ENCODE peak calls at places on chromosomes 12 and 14, in seven cellular contexts. One of them, this sample, is unnamed.

GRCh38 chr12:98373019-98373554 is 142.3 kb upstream of the TMPO start:
- DNase-seq in dermis blood vessel endothelial cell: peak; percentile 72
- DNase-seq in hypothalamus: no peak
- DNase-seq in activated T-helper 1 cell treated with anti-CD3 and anti-CD28 coated beads, Interleukin-12 subunit alpha, Interleukin-12 subunit beta, Interleukin-2, Interleukin-4 antibody, amounts not matched to agents 30 ng/mL and 10 ng/mL and 1 ng/mL, durations not matched to agents 14 hours and 24 hours and 36 hours: no peak
- DNase-seq in colonic mucosa: no peak
- DNase-seq in activated CD4-positive, alpha-beta T cell treated with anti-CD3 and anti-CD28 coated beads for 1 hour: no peak
- DNase-seq in small intestine: peak; percentile 60
- DNase-seq in this sample: no peak

GRCh38 chr12:39095636-39096330 is 190.4 kb upstream of the CPNE8 start:
- DNase-seq in hypothalamus: no peak
- DNase-seq in colonic mucosa: no peak
- DNase-seq in activated T-helper 1 cell treated with anti-CD3 and anti-CD28 coated beads, Interleukin-12 subunit alpha, Interleukin-12 subunit beta, Interleukin-2, Interleukin-4 antibody, amounts not matched to agents 30 ng/mL and 10 ng/mL and 1 ng/mL, durations not matched to agents 14 hours and 24 hours and 36 hours: no peak
- DNase-seq in small intestine: no peak
- DNase-seq in dermis blood vessel endothelial cell: no peak
- DNase-seq in activated CD4-positive, alpha-beta T cell treated with anti-CD3 and anti-CD28 coated beads for 1 hour: no peak
- DNase-seq in this sample: no peak

GRCh38 chr12:19223018-19223417 is 93.5 kb downstream of the PLEKHA5 start:
- DNase-seq in activated T-helper 1 cell treated with anti-CD3 and anti-CD28 coated beads, Interleukin-12 subunit alpha, Interleukin-12 subunit beta, Interleukin-2, Interleukin-4 antibody, amounts not matched to agents 30 ng/mL and 10 ng/mL and 1 ng/mL, durations not matched to agents 14 hours and 24 hours and 36 hours: no peak
- DNase-seq in activated CD4-positive, alpha-beta T cell treated with anti-CD3 and anti-CD28 coated beads for 1 hour: no peak
- DNase-seq in hypothalamus: no peak
- DNase-seq in colonic mucosa: no peak
- DNase-seq in small intestine: peak; percentile 13
- DNase-seq in dermis blood vessel endothelial cell: peak; percentile 42
- DNase-seq in this sample: no peak

GRCh38 chr14:53532871-53533270 is 379.7 kb upstream of the DDHD1 start:
- DNase-seq in activated CD4-positive, alpha-beta T cell treated with anti-CD3 and anti-CD28 coated beads for 1 hour: no peak
- DNase-seq in dermis blood vessel endothelial cell: no peak
- DNase-seq in activated T-helper 1 cell treated with anti-CD3 and anti-CD28 coated beads, Interleukin-12 subunit alpha, Interleukin-12 subunit beta, Interleukin-2, Interleukin-4 antibody, amounts not matched to agents 30 ng/mL and 10 ng/mL and 1 ng/mL, durations not matched to agents 14 hours and 24 hours and 36 hours: no peak
- DNase-seq in small intestine: no peak
- DNase-seq in hypothalamus: no peak
- DNase-seq in colonic mucosa: no peak
- DNase-seq in this sample: no peak

GRCh38 chr12:81297606-81298005 is 219.7 kb downstream of the ACSS3 start:
- DNase-seq in dermis blood vessel endothelial cell: no peak
- DNase-seq in small intestine: no peak
- DNase-seq in activated CD4-positive, alpha-beta T cell treated with anti-CD3 and anti-CD28 coated beads for 1 hour: no peak
- DNase-seq in activated T-helper 1 cell treated with anti-CD3 and anti-CD28 coated beads, Interleukin-12 subunit alpha, Interleukin-12 subunit beta, Interleukin-2, Interleukin-4 antibody, amounts not matched to agents 30 ng/mL and 10 ng/mL and 1 ng/mL, durations not matched to agents 14 hours and 24 hours and 36 hours: no peak
- DNase-seq in hypothalamus: no peak
- DNase-seq in colonic mucosa: no peak
- DNase-seq in this sample: no peak

GRCh38 chr12:59834659-59835474 is 239.0 kb downstream of the SLC16A7 start:
- DNase-seq in small intestine: no peak
- DNase-seq in colonic mucosa: no peak
- DNase-seq in hypothalamus: no peak
- DNase-seq in activated CD4-positive, alpha-beta T cell treated with anti-CD3 and anti-CD28 coated beads for 1 hour: no peak
- DNase-seq in dermis blood vessel endothelial cell: peak; percentile 21
- DNase-seq in activated T-helper 1 cell treated with anti-CD3 and anti-CD28 coated beads, Interleukin-12 subunit alpha, Interleukin-12 subunit beta, Interleukin-2, Interleukin-4 antibody, amounts not matched to agents 30 ng/mL and 10 ng/mL and 1 ng/mL, durations not matched to agents 14 hours and 24 hours and 36 hours: no peak
- DNase-seq in this sample: no peak

GRCh38 chr12:16165506-16165905 is 112.0 kb downstream of the SLC15A5 start:
- DNase-seq in colonic mucosa: peak; percentile 45
- DNase-seq in dermis blood vessel endothelial cell: peak; percentile 63
- DNase-seq in activated CD4-positive, alpha-beta T cell treated with anti-CD3 and anti-CD28 coated beads for 1 hour: no peak
- DNase-seq in small intestine: peak; percentile 50
- DNase-seq in activated T-helper 1 cell treated with anti-CD3 and anti-CD28 coated beads, Interleukin-12 subunit alpha, Interleukin-12 subunit beta, Interleukin-2, Interleukin-4 antibody, amounts not matched to agents 30 ng/mL and 10 ng/mL and 1 ng/mL, durations not matched to agents 14 hours and 24 hours and 36 hours: no peak
- DNase-seq in hypothalamus: no peak
- DNase-seq in this sample: peak; percentile 45

GRCh38 chr12:103399986-103400385 is 95.8 kb downstream of the C12orf42 start:
- DNase-seq in colonic mucosa: no peak
- DNase-seq in small intestine: no peak
- DNase-seq in activated CD4-positive, alpha-beta T cell treated with anti-CD3 and anti-CD28 coated beads for 1 hour: no peak
- DNase-seq in activated T-helper 1 cell treated with anti-CD3 and anti-CD28 coated beads, Interleukin-12 subunit alpha, Interleukin-12 subunit beta, Interleukin-2, Interleukin-4 antibody, amounts not matched to agents 30 ng/mL and 10 ng/mL and 1 ng/mL, durations not matched to agents 14 hours and 24 hours and 36 hours: no peak
- DNase-seq in hypothalamus: no peak
- DNase-seq in dermis blood vessel endothelial cell: no peak
- DNase-seq in this sample: no peak

GRCh38 chr14:63204407-63205280 is at the start of gene RHOJ:
- DNase-seq in small intestine: no peak
- DNase-seq in hypothalamus: peak; percentile 4
- DNase-seq in colonic mucosa: no peak
- DNase-seq in activated T-helper 1 cell treated with anti-CD3 and anti-CD28 coated beads, Interleukin-12 subunit alpha, Interleukin-12 subunit beta, Interleukin-2, Interleukin-4 antibody, amounts not matched to agents 30 ng/mL and 10 ng/mL and 1 ng/mL, durations not matched to agents 14 hours and 24 hours and 36 hours: no peak
- DNase-seq in activated CD4-positive, alpha-beta T cell treated with anti-CD3 and anti-CD28 coated beads for 1 hour: no peak
- DNase-seq in dermis blood vessel endothelial cell: peak; percentile 53
- DNase-seq in this sample: no peak

GRCh38 chr14:103905861-103906456 is 22.3 kb upstream of the TDRD9 start:
- DNase-seq in hypothalamus: no peak
- DNase-seq in activated CD4-positive, alpha-beta T cell treated with anti-CD3 and anti-CD28 coated beads for 1 hour: no peak
- DNase-seq in colonic mucosa: no peak
- DNase-seq in dermis blood vessel endothelial cell: peak; percentile 47
- DNase-seq in activated T-helper 1 cell treated with anti-CD3 and anti-CD28 coated beads, Interleukin-12 subunit alpha, Interleukin-12 subunit beta, Interleukin-2, Interleukin-4 antibody, amounts not matched to agents 30 ng/mL and 10 ng/mL and 1 ng/mL, durations not matched to agents 14 hours and 24 hours and 36 hours: no peak
- DNase-seq in small intestine: no peak
- DNase-seq in this sample: no peak

GRCh38 chr14:43755707-43756106 is 751.4 kb downstream of the FSCB start:
- DNase-seq in activated T-helper 1 cell treated with anti-CD3 and anti-CD28 coated beads, Interleukin-12 subunit alpha, Interleukin-12 subunit beta, Interleukin-2, Interleukin-4 antibody, amounts not matched to agents 30 ng/mL and 10 ng/mL and 1 ng/mL, durations not matched to agents 14 hours and 24 hours and 36 hours: no peak
- DNase-seq in hypothalamus: no peak
- DNase-seq in colonic mucosa: no peak
- DNase-seq in small intestine: no peak
- DNase-seq in dermis blood vessel endothelial cell: no peak
- DNase-seq in activated CD4-positive, alpha-beta T cell treated with anti-CD3 and anti-CD28 coated beads for 1 hour: no peak
- DNase-seq in this sample: no peak

GRCh38 chr12:109153711-109154434 is 37.5 kb downstream of the ACACB start:
- DNase-seq in dermis blood vessel endothelial cell: no peak
- DNase-seq in activated CD4-positive, alpha-beta T cell treated with anti-CD3 and anti-CD28 coated beads for 1 hour: no peak
- DNase-seq in small intestine: peak; percentile 33
- DNase-seq in colonic mucosa: peak; percentile 29
- DNase-seq in hypothalamus: no peak
- DNase-seq in activated T-helper 1 cell treated with anti-CD3 and anti-CD28 coated beads, Interleukin-12 subunit alpha, Interleukin-12 subunit beta, Interleukin-2, Interleukin-4 antibody, amounts not matched to agents 30 ng/mL and 10 ng/mL and 1 ng/mL, durations not matched to agents 14 hours and 24 hours and 36 hours: no peak
- DNase-seq in this sample: no peak

GRCh38 chr12:54352022-54352531 is 12.2 kb downstream of the GPR84 start:
- DNase-seq in activated CD4-positive, alpha-beta T cell treated with anti-CD3 and anti-CD28 coated beads for 1 hour: no peak
- DNase-seq in dermis blood vessel endothelial cell: no peak
- DNase-seq in colonic mucosa: no peak
- DNase-seq in hypothalamus: no peak
- DNase-seq in activated T-helper 1 cell treated with anti-CD3 and anti-CD28 coated beads, Interleukin-12 subunit alpha, Interleukin-12 subunit beta, Interleukin-2, Interleukin-4 antibody, amounts not matched to agents 30 ng/mL and 10 ng/mL and 1 ng/mL, durations not matched to agents 14 hours and 24 hours and 36 hours: no peak
- DNase-seq in small intestine: no peak
- DNase-seq in this sample: peak; percentile 59

GRCh38 chr12:6334940-6335450 is 6.9 kb downstream of the TNFRSF1A start:
- DNase-seq in small intestine: peak; percentile 56
- DNase-seq in colonic mucosa: peak; percentile 66
- DNase-seq in activated T-helper 1 cell treated with anti-CD3 and anti-CD28 coated beads, Interleukin-12 subunit alpha, Interleukin-12 subunit beta, Interleukin-2, Interleukin-4 antibody, amounts not matched to agents 30 ng/mL and 10 ng/mL and 1 ng/mL, durations not matched to agents 14 hours and 24 hours and 36 hours: no peak
- DNase-seq in hypothalamus: no peak
- DNase-seq in dermis blood vessel endothelial cell: no peak
- DNase-seq in activated CD4-positive, alpha-beta T cell treated with anti-CD3 and anti-CD28 coated beads for 1 hour: no peak
- DNase-seq in this sample: no peak

GRCh38 chr12:109967383-109968031 is 28.7 kb downstream of the GIT2 start:
- DNase-seq in activated CD4-positive, alpha-beta T cell treated with anti-CD3 and anti-CD28 coated beads for 1 hour: no peak
- DNase-seq in hypothalamus: no peak
- DNase-seq in dermis blood vessel endothelial cell: no peak
- DNase-seq in small intestine: peak; percentile 80
- DNase-seq in colonic mucosa: no peak
- DNase-seq in activated T-helper 1 cell treated with anti-CD3 and anti-CD28 coated beads, Interleukin-12 subunit alpha, Interleukin-12 subunit beta, Interleukin-2, Interleukin-4 antibody, amounts not matched to agents 30 ng/mL and 10 ng/mL and 1 ng/mL, durations not matched to agents 14 hours and 24 hours and 36 hours: no peak
- DNase-seq in this sample: no peak

GRCh38 chr14:96252323-96253052 is 3.5 kb upstream of the BDKRB1 start:
- DNase-seq in dermis blood vessel endothelial cell: no peak
- DNase-seq in activated CD4-positive, alpha-beta T cell treated with anti-CD3 and anti-CD28 coated beads for 1 hour: no peak
- DNase-seq in activated T-helper 1 cell treated with anti-CD3 and anti-CD28 coated beads, Interleukin-12 subunit alpha, Interleukin-12 subunit beta, Interleukin-2, Interleukin-4 antibody, amounts not matched to agents 30 ng/mL and 10 ng/mL and 1 ng/mL, durations not matched to agents 14 hours and 24 hours and 36 hours: no peak
- DNase-seq in colonic mucosa: no peak
- DNase-seq in small intestine: no peak
- DNase-seq in hypothalamus: no peak
- DNase-seq in this sample: no peak

GRCh38 chr14:53151867-53152626 is 1.1 kb downstream of the DDHD1 start:
- DNase-seq in hypothalamus: peak; percentile 44
- DNase-seq in colonic mucosa: peak; percentile 59
- DNase-seq in activated CD4-positive, alpha-beta T cell treated with anti-CD3 and anti-CD28 coated beads for 1 hour: peak; percentile 50
- DNase-seq in dermis blood vessel endothelial cell: peak; percentile 49
- DNase-seq in small intestine: peak; percentile 43
- DNase-seq in activated T-helper 1 cell treated with anti-CD3 and anti-CD28 coated beads, Interleukin-12 subunit alpha, Interleukin-12 subunit beta, Interleukin-2, Interleukin-4 antibody, amounts not matched to agents 30 ng/mL and 10 ng/mL and 1 ng/mL, durations not matched to agents 14 hours and 24 hours and 36 hours: peak; percentile 72
- DNase-seq in this sample: peak; percentile 66

GRCh38 chr14:24806061-24806678 is 172.2 kb upstream of the GZMB start:
- DNase-seq in hypothalamus: no peak
- DNase-seq in colonic mucosa: peak; percentile 91
- DNase-seq in dermis blood vessel endothelial cell: peak; percentile 49
- DNase-seq in activated CD4-positive, alpha-beta T cell treated with anti-CD3 and anti-CD28 coated beads for 1 hour: no peak
- DNase-seq in small intestine: peak; percentile 82
- DNase-seq in activated T-helper 1 cell treated with anti-CD3 and anti-CD28 coated beads, Interleukin-12 subunit alpha, Interleukin-12 subunit beta, Interleukin-2, Interleukin-4 antibody, amounts not matched to agents 30 ng/mL and 10 ng/mL and 1 ng/mL, durations not matched to agents 14 hours and 24 hours and 36 hours: peak; percentile 5
- DNase-seq in this sample: peak; percentile 74

GRCh38 chr12:61220337-61220736 is 1039.9 kb upstream of the USP15 start:
- DNase-seq in colonic mucosa: no peak
- DNase-seq in activated CD4-positive, alpha-beta T cell treated with anti-CD3 and anti-CD28 coated beads for 1 hour: no peak
- DNase-seq in hypothalamus: no peak
- DNase-seq in dermis blood vessel endothelial cell: no peak
- DNase-seq in small intestine: no peak
- DNase-seq in activated T-helper 1 cell treated with anti-CD3 and anti-CD28 coated beads, Interleukin-12 subunit alpha, Interleukin-12 subunit beta, Interleukin-2, Interleukin-4 antibody, amounts not matched to agents 30 ng/mL and 10 ng/mL and 1 ng/mL, durations not matched to agents 14 hours and 24 hours and 36 hours: no peak
- DNase-seq in this sample: no peak

GRCh38 chr14:84785997-84786396 is 743.9 kb upstream of the FLRT2 start:
- DNase-seq in small intestine: no peak
- DNase-seq in activated CD4-positive, alpha-beta T cell treated with anti-CD3 and anti-CD28 coated beads for 1 hour: no peak
- DNase-seq in activated T-helper 1 cell treated with anti-CD3 and anti-CD28 coated beads, Interleukin-12 subunit alpha, Interleukin-12 subunit beta, Interleukin-2, Interleukin-4 antibody, amounts not matched to agents 30 ng/mL and 10 ng/mL and 1 ng/mL, durations not matched to agents 14 hours and 24 hours and 36 hours: no peak
- DNase-seq in colonic mucosa: no peak
- DNase-seq in dermis blood vessel endothelial cell: no peak
- DNase-seq in hypothalamus: no peak
- DNase-seq in this sample: no peak

GRCh38 chr12:1605129-1606020 is 11.0 kb upstream of the FBXL14 start:
- DNase-seq in small intestine: peak; percentile 89
- DNase-seq in activated CD4-positive, alpha-beta T cell treated with anti-CD3 and anti-CD28 coated beads for 1 hour: peak; percentile 41
- DNase-seq in colonic mucosa: peak; percentile 89
- DNase-seq in dermis blood vessel endothelial cell: peak; percentile 89
- DNase-seq in activated T-helper 1 cell treated with anti-CD3 and anti-CD28 coated beads, Interleukin-12 subunit alpha, Interleukin-12 subunit beta, Interleukin-2, Interleukin-4 antibody, amounts not matched to agents 30 ng/mL and 10 ng/mL and 1 ng/mL, durations not matched to agents 14 hours and 24 hours and 36 hours: peak; percentile 48
- DNase-seq in hypothalamus: peak; percentile 45
- DNase-seq in this sample: peak; percentile 86

GRCh38 chr14:48075487-48075886 is 400.1 kb upstream of the MDGA2 start:
- DNase-seq in dermis blood vessel endothelial cell: no peak
- DNase-seq in hypothalamus: no peak
- DNase-seq in activated CD4-positive, alpha-beta T cell treated with anti-CD3 and anti-CD28 coated beads for 1 hour: no peak
- DNase-seq in small intestine: no peak
- DNase-seq in colonic mucosa: no peak
- DNase-seq in activated T-helper 1 cell treated with anti-CD3 and anti-CD28 coated beads, Interleukin-12 subunit alpha, Interleukin-12 subunit beta, Interleukin-2, Interleukin-4 antibody, amounts not matched to agents 30 ng/mL and 10 ng/mL and 1 ng/mL, durations not matched to agents 14 hours and 24 hours and 36 hours: no peak
- DNase-seq in this sample: no peak

GRCh38 chr12:116093915-116094314 is 183.6 kb downstream of the MED13L start:
- DNase-seq in hypothalamus: no peak
- DNase-seq in activated CD4-positive, alpha-beta T cell treated with anti-CD3 and anti-CD28 coated beads for 1 hour: no peak
- DNase-seq in activated T-helper 1 cell treated with anti-CD3 and anti-CD28 coated beads, Interleukin-12 subunit alpha, Interleukin-12 subunit beta, Interleukin-2, Interleukin-4 antibody, amounts not matched to agents 30 ng/mL and 10 ng/mL and 1 ng/mL, durations not matched to agents 14 hours and 24 hours and 36 hours: no peak
- DNase-seq in dermis blood vessel endothelial cell: no peak
- DNase-seq in small intestine: no peak
- DNase-seq in colonic mucosa: no peak
- DNase-seq in this sample: no peak

GRCh38 chr12:101667591-101667990 is 29.8 kb upstream of the CHPT1 start:
- DNase-seq in dermis blood vessel endothelial cell: no peak
- DNase-seq in activated CD4-positive, alpha-beta T cell treated with anti-CD3 and anti-CD28 coated beads for 1 hour: no peak
- DNase-seq in activated T-helper 1 cell treated with anti-CD3 and anti-CD28 coated beads, Interleukin-12 subunit alpha, Interleukin-12 subunit beta, Interleukin-2, Interleukin-4 antibody, amounts not matched to agents 30 ng/mL and 10 ng/mL and 1 ng/mL, durations not matched to agents 14 hours and 24 hours and 36 hours: no peak
- DNase-seq in colonic mucosa: no peak
- DNase-seq in small intestine: peak; percentile 19
- DNase-seq in hypothalamus: no peak
- DNase-seq in this sample: no peak

GRCh38 chr14:61636291-61636690 is 59.0 kb upstream of the HIF1A start:
- DNase-seq in hypothalamus: no peak
- DNase-seq in activated T-helper 1 cell treated with anti-CD3 and anti-CD28 coated beads, Interleukin-12 subunit alpha, Interleukin-12 subunit beta, Interleukin-2, Interleukin-4 antibody, amounts not matched to agents 30 ng/mL and 10 ng/mL and 1 ng/mL, durations not matched to agents 14 hours and 24 hours and 36 hours: no peak
- DNase-seq in dermis blood vessel endothelial cell: no peak
- DNase-seq in colonic mucosa: no peak
- DNase-seq in activated CD4-positive, alpha-beta T cell treated with anti-CD3 and anti-CD28 coated beads for 1 hour: no peak
- DNase-seq in small intestine: no peak
- DNase-seq in this sample: no peak

GRCh38 chr12:70920251-70920851 is at the start of gene PTPRR:
- DNase-seq in hypothalamus: no peak
- DNase-seq in small intestine: no peak
- DNase-seq in activated CD4-positive, alpha-beta T cell treated with anti-CD3 and anti-CD28 coated beads for 1 hour: no peak
- DNase-seq in dermis blood vessel endothelial cell: no peak
- DNase-seq in colonic mucosa: no peak
- DNase-seq in activated T-helper 1 cell treated with anti-CD3 and anti-CD28 coated beads, Interleukin-12 subunit alpha, Interleukin-12 subunit beta, Interleukin-2, Interleukin-4 antibody, amounts not matched to agents 30 ng/mL and 10 ng/mL and 1 ng/mL, durations not matched to agents 14 hours and 24 hours and 36 hours: no peak
- DNase-seq in this sample: no peak

GRCh38 chr14:102500190-102500661 is 9.3 kb downstream of the ANKRD9 start:
- DNase-seq in dermis blood vessel endothelial cell: peak; percentile 86
- DNase-seq in activated T-helper 1 cell treated with anti-CD3 and anti-CD28 coated beads, Interleukin-12 subunit alpha, Interleukin-12 subunit beta, Interleukin-2, Interleukin-4 antibody, amounts not matched to agents 30 ng/mL and 10 ng/mL and 1 ng/mL, durations not matched to agents 14 hours and 24 hours and 36 hours: no peak
- DNase-seq in hypothalamus: no peak
- DNase-seq in activated CD4-positive, alpha-beta T cell treated with anti-CD3 and anti-CD28 coated beads for 1 hour: no peak
- DNase-seq in colonic mucosa: no peak
- DNase-seq in small intestine: no peak
- DNase-seq in this sample: no peak

GRCh38 chr12:13179159-13180074 is 17.1 kb upstream of the EMP1 start:
- DNase-seq in small intestine: peak; percentile 85
- DNase-seq in colonic mucosa: peak; percentile 55
- DNase-seq in activated T-helper 1 cell treated with anti-CD3 and anti-CD28 coated beads, Interleukin-12 subunit alpha, Interleukin-12 subunit beta, Interleukin-2, Interleukin-4 antibody, amounts not matched to agents 30 ng/mL and 10 ng/mL and 1 ng/mL, durations not matched to agents 14 hours and 24 hours and 36 hours: peak; percentile 41
- DNase-seq in dermis blood vessel endothelial cell: peak; percentile 56
- DNase-seq in activated CD4-positive, alpha-beta T cell treated with anti-CD3 and anti-CD28 coated beads for 1 hour: peak; percentile 38
- DNase-seq in hypothalamus: no peak
- DNase-seq in this sample: peak; percentile 74

GRCh38 chr14:95340201-95340697 is 20.5 kb upstream of the CLMN start:
- DNase-seq in dermis blood vessel endothelial cell: peak; percentile 39
- DNase-seq in colonic mucosa: peak; percentile 95
- DNase-seq in small intestine: peak; percentile 99
- DNase-seq in hypothalamus: no peak
- DNase-seq in activated CD4-positive, alpha-beta T cell treated with anti-CD3 and anti-CD28 coated beads for 1 hour: no peak
- DNase-seq in activated T-helper 1 cell treated with anti-CD3 and anti-CD28 coated beads, Interleukin-12 subunit alpha, Interleukin-12 subunit beta, Interleukin-2, Interleukin-4 antibody, amounts not matched to agents 30 ng/mL and 10 ng/mL and 1 ng/mL, durations not matched to agents 14 hours and 24 hours and 36 hours: no peak
- DNase-seq in this sample: peak; percentile 82

GRCh38 chr14:85221832-85222231 is 308.1 kb upstream of the FLRT2 start:
- DNase-seq in small intestine: no peak
- DNase-seq in activated CD4-positive, alpha-beta T cell treated with anti-CD3 and anti-CD28 coated beads for 1 hour: no peak
- DNase-seq in dermis blood vessel endothelial cell: no peak
- DNase-seq in activated T-helper 1 cell treated with anti-CD3 and anti-CD28 coated beads, Interleukin-12 subunit alpha, Interleukin-12 subunit beta, Interleukin-2, Interleukin-4 antibody, amounts not matched to agents 30 ng/mL and 10 ng/mL and 1 ng/mL, durations not matched to agents 14 hours and 24 hours and 36 hours: no peak
- DNase-seq in hypothalamus: no peak
- DNase-seq in colonic mucosa: no peak
- DNase-seq in this sample: no peak

GRCh38 chr12:32891956-32892355 is 4.6 kb downstream of the PKP2 start:
- DNase-seq in colonic mucosa: no peak
- DNase-seq in activated CD4-positive, alpha-beta T cell treated with anti-CD3 and anti-CD28 coated beads for 1 hour: no peak
- DNase-seq in hypothalamus: no peak
- DNase-seq in small intestine: no peak
- DNase-seq in activated T-helper 1 cell treated with anti-CD3 and anti-CD28 coated beads, Interleukin-12 subunit alpha, Interleukin-12 subunit beta, Interleukin-2, Interleukin-4 antibody, amounts not matched to agents 30 ng/mL and 10 ng/mL and 1 ng/mL, durations not matched to agents 14 hours and 24 hours and 36 hours: no peak
- DNase-seq in dermis blood vessel endothelial cell: peak; percentile 43
- DNase-seq in this sample: no peak

GRCh38 chr12:82896286-82896685 is 209.6 kb downstream of the TMTC2 start:
- DNase-seq in dermis blood vessel endothelial cell: no peak
- DNase-seq in activated CD4-positive, alpha-beta T cell treated with anti-CD3 and anti-CD28 coated beads for 1 hour: no peak
- DNase-seq in colonic mucosa: no peak
- DNase-seq in activated T-helper 1 cell treated with anti-CD3 and anti-CD28 coated beads, Interleukin-12 subunit alpha, Interleukin-12 subunit beta, Interleukin-2, Interleukin-4 antibody, amounts not matched to agents 30 ng/mL and 10 ng/mL and 1 ng/mL, durations not matched to agents 14 hours and 24 hours and 36 hours: no peak
- DNase-seq in small intestine: peak; percentile 86
- DNase-seq in hypothalamus: no peak
- DNase-seq in this sample: no peak

GRCh38 chr12:116821291-116821690 is 60.0 kb downstream of the HRK start:
- DNase-seq in hypothalamus: no peak
- DNase-seq in activated CD4-positive, alpha-beta T cell treated with anti-CD3 and anti-CD28 coated beads for 1 hour: no peak
- DNase-seq in colonic mucosa: no peak
- DNase-seq in activated T-helper 1 cell treated with anti-CD3 and anti-CD28 coated beads, Interleukin-12 subunit alpha, Interleukin-12 subunit beta, Interleukin-2, Interleukin-4 antibody, amounts not matched to agents 30 ng/mL and 10 ng/mL and 1 ng/mL, durations not matched to agents 14 hours and 24 hours and 36 hours: no peak
- DNase-seq in small intestine: no peak
- DNase-seq in dermis blood vessel endothelial cell: no peak
- DNase-seq in this sample: no peak

GRCh38 chr12:4148418-4149056 is 125.0 kb upstream of the CCND2 start:
- DNase-seq in small intestine: peak; percentile 84
- DNase-seq in dermis blood vessel endothelial cell: no peak
- DNase-seq in activated CD4-positive, alpha-beta T cell treated with anti-CD3 and anti-CD28 coated beads for 1 hour: no peak
- DNase-seq in activated T-helper 1 cell treated with anti-CD3 and anti-CD28 coated beads, Interleukin-12 subunit alpha, Interleukin-12 subunit beta, Interleukin-2, Interleukin-4 antibody, amounts not matched to agents 30 ng/mL and 10 ng/mL and 1 ng/mL, durations not matched to agents 14 hours and 24 hours and 36 hours: no peak
- DNase-seq in hypothalamus: no peak
- DNase-seq in colonic mucosa: peak; percentile 67
- DNase-seq in this sample: no peak

GRCh38 chr12:100166232-100166631 is 23.6 kb upstream of the BLTP3B start:
- DNase-seq in activated T-helper 1 cell treated with anti-CD3 and anti-CD28 coated beads, Interleukin-12 subunit alpha, Interleukin-12 subunit beta, Interleukin-2, Interleukin-4 antibody, amounts not matched to agents 30 ng/mL and 10 ng/mL and 1 ng/mL, durations not matched to agents 14 hours and 24 hours and 36 hours: no peak
- DNase-seq in activated CD4-positive, alpha-beta T cell treated with anti-CD3 and anti-CD28 coated beads for 1 hour: no peak
- DNase-seq in hypothalamus: no peak
- DNase-seq in dermis blood vessel endothelial cell: no peak
- DNase-seq in colonic mucosa: no peak
- DNase-seq in small intestine: no peak
- DNase-seq in this sample: no peak

This sample was measured in ureter.